ENCODE peak calls at places on chromosomes 6 and 20, in seven cellular contexts. V, A, G, I, J, W and Q are unnamed samples.

GRCh38 chr20:41221614-41222218 is 84.4 kb downstream of the PLCG1 start:
- DNase-seq in V (no peak), A (no peak), G (no peak), I (no peak), J (no peak), W (no peak), Q (no peak)

GRCh38 chr6:152135755-152136448 is 328.4 kb downstream of the ESR1 start:
- DNase-seq in V (no peak), A (no peak), G (no peak), I (no peak), J (no peak), W (no peak), Q (no peak)

GRCh38 chr20:54168961-54169862 is 4.6 kb downstream of the CYP24A1 start:
- DNase-seq in V (no peak), A (no peak), G (no peak), I (no peak), J (no peak), W (no peak), Q (no peak)

GRCh38 chr20:31560900-31561598 is 44.0 kb upstream of the ID1 start:
- DNase-seq in V (no peak), A (no peak), G (peak; percentile 98), I (no peak), J (no peak), W (peak; percentile 41), Q (no peak)

GRCh38 chr6:43964659-43965570 is 162.3 kb downstream of the MRPL14 start:
- DNase-seq in V (no peak), A (no peak), G (no peak), I (no peak), J (peak; percentile 45), W (no peak), Q (no peak)

GRCh38 chr6:17881085-17881883 is 106.2 kb downstream of the KIF13A start:
- DNase-seq in V (no peak), A (no peak), G (no peak), I (no peak), J (no peak), W (no peak), Q (no peak)

GRCh38 chr20:40325006-40325563 is 364.0 kb downstream of the MAFB start:
- DNase-seq in V (no peak), A (no peak), G (no peak), I (no peak), J (no peak), W (no peak), Q (no peak)

GRCh38 chr6:53718597-53719460 is 53.3 kb upstream of the KLHL31 start:
- DNase-seq in V (no peak), A (no peak), G (peak; percentile 75), I (peak; percentile 45), J (no peak), W (peak; percentile 41), Q (peak; percentile 69)

GRCh38 chr6:151239603-151240035 is at the start of gene AKAP12:
- DNase-seq in V (peak; percentile 89), A (peak; percentile 64), G (peak; percentile 45), I (no peak), J (peak; percentile 73), W (peak; percentile 27), Q (no peak)

GRCh38 chr20:56400001-56400640 is 7.7 kb downstream of the CSTF1 start:
- DNase-seq in V (no peak), A (no peak), G (peak; percentile 84), I (peak; percentile 48), J (no peak), W (peak; percentile 38), Q (peak; percentile 85)

GRCh38 chr6:117477988-117478852 is 4.3 kb upstream of the DCBLD1 start:
- DNase-seq in V (no peak), A (no peak), G (no peak), I (peak; percentile 28), J (no peak), W (peak; percentile 35), Q (peak; percentile 26)

GRCh38 chr20:7094438-7094997 is 327.0 kb downstream of the BMP2 start:
- DNase-seq in V (no peak), A (no peak), G (peak; percentile 0), I (peak; percentile 29), J (no peak), W (peak; percentile 41), Q (peak; percentile 58)

GRCh38 chr6:16059496-16059895 is 69.4 kb upstream of the MYLIP start:
- DNase-seq in V (no peak), A (no peak), G (no peak), I (no peak), J (no peak), W (no peak), Q (no peak)

DNA sequence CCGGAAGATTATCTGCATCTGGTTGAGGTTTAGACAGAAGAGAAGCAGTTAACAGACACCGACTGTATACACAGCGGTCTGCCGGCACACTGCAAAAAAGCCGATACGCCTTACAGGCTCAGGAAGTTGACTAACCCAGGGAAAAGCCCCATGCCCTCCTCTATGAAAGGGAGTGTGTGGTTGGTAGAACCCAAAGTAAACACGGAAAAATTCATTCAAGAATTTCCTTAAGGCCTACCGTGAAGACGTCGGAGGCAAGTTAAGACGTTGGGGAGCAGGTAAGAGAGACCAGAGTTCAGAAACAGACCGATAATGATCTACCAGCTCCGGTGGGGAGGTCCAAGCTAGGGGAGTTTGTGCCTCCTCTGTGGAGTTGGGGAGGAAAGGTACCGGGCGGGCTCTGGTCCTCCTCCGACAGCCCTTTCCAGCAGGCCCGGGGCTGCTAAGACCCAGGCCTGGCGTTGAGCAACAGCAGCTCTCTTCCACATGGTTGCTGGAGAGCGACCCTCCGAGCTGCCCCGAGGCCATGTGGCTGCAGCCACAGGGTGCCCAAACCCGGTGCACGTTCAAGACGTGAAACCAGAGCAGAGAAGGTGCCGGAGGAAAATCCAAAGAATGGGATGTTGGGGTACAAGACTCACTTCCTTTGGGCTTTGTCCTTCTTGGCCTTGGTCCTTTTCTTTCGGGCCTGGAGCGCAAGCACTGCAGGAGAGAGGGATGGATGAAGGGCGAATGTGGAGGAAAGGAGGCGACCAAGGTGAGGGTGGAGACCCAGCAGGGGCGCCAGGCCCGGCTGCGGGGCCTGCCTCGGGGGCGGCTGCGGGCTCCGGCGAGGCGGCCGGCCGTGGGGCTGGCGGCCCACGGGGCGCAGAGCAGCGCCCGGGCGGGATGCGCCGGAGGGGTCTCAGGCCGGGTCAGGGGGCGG is 809 bp downstream of the SRPK1 start:
- DNase-seq in V (peak; percentile 65), A (no peak), G (peak; percentile 78), I (peak; percentile 37), J (no peak), W (peak; percentile 65), Q (peak; percentile 72)
- TF ChIP-seq POLR2A in V (no peak), A (no peak), G (no peak), I (peak; percentile 50), J (no peak), W (peak; percentile 72), Q (no peak)

GRCh38 chr20:24953204-24953565 is 4.1 kb downstream of the CST7 start:
- DNase-seq in V (no peak), A (no peak), G (no peak), I (no peak), J (no peak), W (no peak), Q (no peak)
- TF ChIP-seq POLR2A in V (no peak), A (no peak), G (no peak), I (no peak), J (no peak), W (no peak), Q (no peak)

GRCh38 chr20:50305636-50306477 is 115.2 kb downstream of the CEBPB start:
- DNase-seq in V (peak; percentile 93), A (no peak), G (no peak), I (peak; percentile 37), J (peak; percentile 84), W (peak; percentile 71), Q (no peak)
- TF ChIP-seq POLR2A in V (peak; percentile 19), A (no peak), G (peak; percentile 69), I (no peak), J (no peak), W (peak; percentile 17), Q (no peak)

DNA sequence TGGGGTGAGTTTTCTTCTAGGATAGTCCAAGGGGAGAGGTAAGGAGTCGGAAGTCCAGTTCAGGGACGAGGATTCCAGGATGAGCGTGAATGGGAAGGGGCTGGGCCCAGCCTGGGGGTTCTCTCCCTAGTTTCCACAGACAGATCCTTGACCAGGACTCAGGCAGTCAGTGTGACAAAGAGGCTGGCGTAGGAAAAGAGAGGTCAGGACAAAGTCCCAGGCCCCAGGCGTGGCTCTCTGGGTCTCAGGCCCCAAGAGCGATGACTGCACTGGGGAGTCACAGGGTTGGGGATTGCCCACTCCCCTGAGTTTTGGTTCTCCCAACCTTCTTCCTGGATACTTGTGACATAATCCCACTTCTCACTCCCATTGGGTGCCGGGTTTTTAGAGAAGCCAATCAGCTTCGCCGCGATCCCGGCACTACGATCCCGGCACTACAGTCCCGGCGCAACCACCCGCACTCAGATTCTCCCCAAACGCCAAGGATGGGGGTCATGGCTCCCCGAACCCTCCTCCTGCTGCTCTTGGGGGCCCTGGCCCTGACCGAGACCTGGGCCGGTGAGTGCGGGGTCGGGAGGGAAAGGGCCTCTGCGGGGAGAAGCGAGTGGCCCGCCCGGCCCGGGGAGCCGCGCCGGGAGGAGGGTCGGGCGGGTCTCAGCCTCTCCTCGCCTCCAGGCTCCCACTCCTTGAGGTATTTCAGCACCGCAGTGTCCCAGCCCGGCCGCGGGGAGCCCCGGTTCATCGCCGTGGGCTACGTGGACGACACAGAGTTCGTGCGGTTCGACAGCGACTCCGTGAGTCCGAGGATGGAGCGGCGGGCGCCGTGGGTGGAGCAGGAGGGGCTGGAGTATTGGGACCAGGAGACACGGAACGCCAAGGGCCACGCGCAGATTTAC is 46.2 kb upstream of the TRIM26 start:
- DNase-seq in V (peak; percentile 89), A (peak; percentile 81), G (peak; percentile 81), I (no peak), J (peak; percentile 78), W (peak; percentile 70), Q (peak; percentile 41)
- TF ChIP-seq POLR2A in V (no peak), A (no peak), G (peak; percentile 59), I (no peak), J (no peak), W (no peak), Q (no peak)

GRCh38 chr6:107845777-107846176 is 21.7 kb upstream of the SCML4 start:
- DNase-seq in V (no peak), A (no peak), G (no peak), I (no peak), J (no peak), W (no peak), Q (no peak)

GRCh38 chr6:107841265-107841650 is 17.1 kb upstream of the SCML4 start:
- DNase-seq in V (no peak), A (no peak), G (no peak), I (no peak), J (no peak), W (no peak), Q (no peak)

GRCh38 chr6:107846262-107846795 is 22.2 kb upstream of the SCML4 start:
- DNase-seq in V (no peak), A (no peak), G (no peak), I (no peak), J (no peak), W (no peak), Q (no peak)

GRCh38 chr6:107840636-107841264 is 16.6 kb upstream of the SCML4 start:
- DNase-seq in V (no peak), A (no peak), G (no peak), I (no peak), J (no peak), W (no peak), Q (no peak)

GRCh38 chr6:107843400-107843799 is 19.3 kb upstream of the SCML4 start:
- DNase-seq in V (no peak), A (no peak), G (no peak), I (no peak), J (no peak), W (no peak), Q (no peak)
- TF ChIP-seq POLR2A in V (no peak), A (no peak), G (no peak), I (no peak), J (no peak), W (no peak), Q (no peak)

GRCh38 chr6:84227434-84228197 is at the start of gene CEP162:
- DNase-seq in V (peak; percentile 96), A (peak; percentile 95), G (peak; percentile 77), I (peak; percentile 87), J (peak; percentile 96), W (peak; percentile 93), Q (peak; percentile 95)
- TF ChIP-seq POLR2A in V (no peak), A (no peak), G (no peak), I (peak; percentile 41), J (no peak), W (no peak), Q (peak; percentile 60)